ENCODE peak calls at places on chromosomes 16 and 17, in nine cellular contexts. R is lower lobe of right lung, D is fibroblast of lung, N is transverse colon, U is RWPE2, Q is body of pancreas, H is esophagus squamous epithelium, V is breast epithelium, M is cardiac muscle cell. I is an unnamed sample. For H3K4me1 and H3K27me3, the result is how much of the 10 kb centered on the place peaks cover.

GRCh38 chr16:19607610-19608280 is 52.2 kb downstream of the VPS35L start:
- DNase-seq in N (no peak), U (no peak), M (peak), V (no peak), R (no peak), H (no peak), Q (no peak), D (no peak), I (no peak)

GRCh38 chr17:8724451-8724850 is 20.2 kb downstream of the CCDC42 start:
- DNase-seq in U (peak), V (no peak), Q (no peak), M (no peak), N (no peak), R (peak), H (no peak), D (no peak), I (no peak)

GRCh38 chr16:27742333-27742732 is 192.4 kb downstream of the KATNIP start:
- DNase-seq in U (no peak), R (no peak), M (no peak), V (no peak), D (no peak), Q (no peak), H (no peak), N (no peak), I (no peak)

GRCh38 chr16:8958344-8958808 is 5.3 kb downstream of the USP7 start:
- DNase-seq in Q (no peak), M (peak), R (no peak), N (peak), H (no peak), D (peak), V (no peak), U (no peak), I (peak)

GRCh38 chr16:3945751-3946603 is 65.5 kb upstream of the CREBBP start:
- DNase-seq in R (peak), D (peak), H (no peak), U (peak), Q (peak), N (peak), V (peak), M (peak), I (no peak)

GRCh38 chr17:15498107-15498506 is 30.7 kb upstream of the CDRT4 start:
- DNase-seq in U (no peak), Q (no peak), R (no peak), M (peak), V (no peak), H (no peak), D (no peak), N (no peak), I (no peak)

GRCh38 chr17:29583324-29584248 is 5.9 kb downstream of the GIT1 start:
- DNase-seq in M (no peak), N (no peak), R (peak), H (no peak), D (no peak), V (no peak), Q (no peak), U (peak), I (no peak)

GRCh38 chr17:80830020-80830780 is 161.4 kb upstream of the CHMP6 start:
- DNase-seq in N (no peak), M (no peak), U (peak), R (no peak), H (no peak), D (no peak), V (peak), Q (no peak), I (no peak)

GRCh38 chr17:82051776-82052637 is at the start of the genes GPS1 and RFNG:
- DNase-seq in D (peak), U (no peak), V (peak), R (peak), H (no peak), M (peak), Q (peak), N (peak), I (peak)

GRCh38 chr16:65832679-65833078 is 533.8 kb upstream of the CDH5 start:
- DNase-seq in U (no peak), Q (no peak), V (no peak), R (no peak), H (no peak), N (no peak), D (no peak), M (no peak), I (no peak)

GRCh38 chr16:15523092-15523541 is 88.7 kb downstream of the BMERB1 start:
- DNase-seq in N (peak), V (no peak), D (no peak), M (no peak), U (no peak), R (peak), H (no peak), Q (no peak), I (no peak)

GRCh38 chr16:841455-842060 is 41.0 kb upstream of the GNG13 start:
- DNase-seq in U (peak), H (no peak), V (no peak), Q (no peak), N (no peak), M (no peak), R (no peak), D (no peak), I (no peak)

GRCh38 chr16:30787613-30788378 is 791 bp upstream of the ZNF629 start:
- DNase-seq in R (no peak), D (no peak), V (no peak), H (no peak), U (no peak), N (no peak), M (no peak), Q (no peak), I (no peak)

GRCh38 chr17:4317648-4318047 is 48.8 kb downstream of the UBE2G1 start:
- DNase-seq in R (no peak), H (no peak), D (no peak), M (no peak), N (no peak), Q (no peak), V (no peak), U (no peak), I (no peak)
- H3K4me3 ChIP-seq in R (no peak), H (no peak), D (no peak), M (no peak), N (no peak), Q (no peak), V (no peak), U (no peak), I (no peak)

GRCh38 chr17:76273923-76274558 is 8.9 kb downstream of the UBALD2 start:
- DNase-seq in U (no peak), V (no peak), Q (no peak), M (no peak), D (no peak), R (no peak), N (no peak), H (no peak), I (no peak)
- H3K4me1 ChIP-seq in U (under half), V (under half), Q (under half), M (under half), D (under half), R (half or more), N (under half), H (half or more), I (half or more)

GRCh38 chr16:86587487-86587886 is 9.1 kb downstream of the FOXL1 start:
- DNase-seq in N (no peak), Q (no peak), H (no peak), M (no peak), R (no peak), U (no peak), D (no peak), V (no peak), I (no peak)

GRCh38 chr16:86591270-86591669 is 12.9 kb downstream of the FOXL1 start:
- DNase-seq in Q (no peak), H (no peak), R (no peak), M (no peak), U (no peak), D (no peak), V (no peak), N (no peak), I (no peak)

GRCh38 chr16:86594712-86595111 is 16.4 kb downstream of the FOXL1 start:
- DNase-seq in N (no peak), M (no peak), V (no peak), Q (no peak), U (no peak), R (no peak), D (peak), H (no peak), I (no peak)

GRCh38 chr16:86593913-86594312 is 15.6 kb downstream of the FOXL1 start:
- DNase-seq in U (no peak), R (no peak), V (no peak), H (no peak), D (no peak), M (no peak), Q (no peak), N (no peak), I (no peak)

GRCh38 chr16:86590501-86591144 is 12.3 kb downstream of the FOXL1 start:
- DNase-seq in D (peak), U (no peak), N (no peak), Q (no peak), V (no peak), M (peak), H (no peak), R (no peak), I (no peak)
- H3K27me3 ChIP-seq in D (under half), U (under half), N (half or more), Q (under half), V (under half), M (under half), H (half or more), R (under half), I (under half)

GRCh38 chr17:7328009-7328408 is 1.1 kb downstream of the NEURL4 start:
- DNase-seq in M (no peak), N (no peak), D (no peak), R (no peak), U (no peak), Q (no peak), H (no peak), V (no peak), I (no peak)
- H3K4me3 ChIP-seq in M (peak), N (no peak), D (peak), R (peak), U (peak), Q (no peak), H (no peak), V (peak), I (no peak)

DNA sequence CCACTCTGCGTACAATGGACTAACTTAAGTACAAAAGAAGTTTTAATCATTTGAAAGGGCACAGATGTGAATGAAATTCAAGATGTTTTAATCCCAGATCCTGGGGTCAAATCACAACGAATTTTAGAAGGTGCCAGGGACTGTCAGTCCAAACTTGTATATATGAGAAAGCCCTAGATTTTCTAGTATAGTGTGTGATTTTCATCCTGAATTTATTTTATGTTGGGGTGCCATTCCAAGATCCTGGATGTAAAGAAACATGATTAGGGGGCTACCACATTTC is 64.3 kb downstream of the TUBD1 start:
- DNase-seq in D (no peak), V (no peak), N (no peak), H (no peak), R (no peak), M (no peak), Q (no peak), U (no peak), I (no peak)
- H3K4me1 ChIP-seq in D (under half), V (under half), N (under half), H (half or more), R (half or more), M (under half), Q (half or more), U (under half), I (half or more)

GRCh38 chr16:2852003-2852730 is 5.8 kb downstream of the PRSS22 start:
- DNase-seq in V (no peak), U (no peak), N (no peak), Q (no peak), M (no peak), R (peak), D (no peak), H (no peak), I (no peak)

GRCh38 chr16:2855536-2855935 is 2.4 kb downstream of the PRSS22 start:
- DNase-seq in D (no peak), H (no peak), U (no peak), Q (no peak), M (no peak), R (no peak), V (no peak), N (no peak), I (no peak)

GRCh38 chr16:2854700-2855309 is 3.2 kb downstream of the PRSS22 start:
- DNase-seq in Q (no peak), R (no peak), D (no peak), N (no peak), U (no peak), V (no peak), H (no peak), M (no peak), I (no peak)

GRCh38 chr16:2852731-2853507 is 5.1 kb downstream of the PRSS22 start:
- DNase-seq in U (no peak), D (no peak), V (no peak), R (no peak), Q (no peak), H (no peak), N (no peak), M (no peak), I (no peak)

DNA sequence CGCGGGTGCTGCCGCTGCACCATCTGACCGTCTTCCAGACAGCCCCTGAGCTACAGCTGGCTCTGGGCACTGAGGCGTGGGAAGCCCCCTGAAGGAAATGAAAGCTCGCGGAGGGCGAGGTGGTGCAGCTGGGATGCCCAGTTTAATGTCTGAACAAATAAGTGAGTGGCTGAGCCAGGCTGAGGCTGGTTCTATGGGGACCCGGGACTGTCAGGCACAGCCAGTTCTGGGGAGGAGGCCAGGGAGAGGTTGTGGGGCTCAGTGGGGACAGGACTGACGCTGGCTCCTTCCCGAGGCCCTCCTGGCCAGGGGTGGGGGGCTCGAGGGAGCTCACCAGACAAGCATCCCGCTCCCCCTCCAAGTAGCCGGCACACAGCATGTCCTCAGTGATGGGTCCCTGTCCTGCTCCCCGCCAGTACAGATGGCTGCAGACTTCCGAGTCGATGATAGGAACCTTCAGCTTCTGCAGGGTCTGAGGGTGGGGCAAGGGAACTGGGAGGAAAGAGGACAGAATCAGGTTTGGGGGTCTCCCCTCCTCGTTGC is 4.4 kb downstream of the PRSS22 start:
- DNase-seq in M (no peak), H (no peak), D (no peak), N (no peak), Q (no peak), U (no peak), R (no peak), V (no peak), I (no peak)
- H3K27me3 ChIP-seq in M (under half), H (half or more), D (under half), N (half or more), Q (under half), U (under half), R (under half), V (under half), I (under half)

GRCh38 chr17:64130559-64131001 is 636 bp upstream of the ERN1 start:
- DNase-seq in D (peak), U (no peak), Q (peak), V (no peak), M (peak), R (peak), N (peak), H (no peak), I (peak)
- H3K4me3 ChIP-seq in D (peak), U (peak), Q (no peak), V (peak), M (peak), R (peak), N (peak), H (peak), I (peak)

GRCh38 chr16:50204426-50205108 is 51.5 kb downstream of the TENT4B start:
- DNase-seq in H (no peak), D (no peak), Q (no peak), R (no peak), U (no peak), M (no peak), N (no peak), V (no peak), I (no peak)

GRCh38 chr16:50210266-50211038 is 55.9 kb upstream of the ADCY7 start:
- DNase-seq in D (peak), M (peak), V (peak), R (peak), Q (peak), U (no peak), N (peak), H (no peak), I (peak)

GRCh38 chr16:50209548-50210265 is 56.6 kb downstream of the TENT4B start:
- DNase-seq in R (no peak), Q (no peak), M (no peak), H (no peak), U (no peak), N (peak), D (no peak), V (no peak), I (no peak)

GRCh38 chr16:50208460-50208931 is 55.4 kb downstream of the TENT4B start:
- DNase-seq in N (no peak), D (no peak), M (no peak), Q (no peak), R (no peak), U (no peak), H (no peak), V (no peak), I (no peak)

GRCh38 chr16:50207652-50208051 is 54.5 kb downstream of the TENT4B start:
- DNase-seq in V (no peak), N (no peak), Q (no peak), R (no peak), D (peak), U (no peak), H (no peak), M (peak), I (no peak)
- H3K4me1 ChIP-seq in V (under half), N (under half), Q (half or more), R (half or more), D (under half), U (under half), H (half or more), M (half or more), I (under half)